ENCODE peak calls at places on chromosomes 6 and 20, in six cellular contexts. One of them, this sample, is unnamed.
A peak's percentile ranks its signal among the peaks of the same experiment; 100 is the strongest.

GRCh38 chr6:36957773-36958271 is 3.3 kb downstream of the PI16 start:
- DNase-seq in neural progenitor cell: no peak
- DNase-seq in pancreas: no peak
- DNase-seq in neural crest cell: no peak
- DNase-seq in RWPE2: no peak
- DNase-seq in psoas muscle: peak; percentile 70
- DNase-seq in this sample: no peak

GRCh38 chr20:33686984-33687366 is 790 bp upstream of the E2F1 start:
- DNase-seq in neural progenitor cell: no peak
- DNase-seq in pancreas: no peak
- DNase-seq in neural crest cell: no peak
- DNase-seq in RWPE2: no peak
- DNase-seq in psoas muscle: no peak
- DNase-seq in this sample: no peak

GRCh38 chr6:154507209-154507898 is 3.1 kb downstream of the CNKSR3 start:
- DNase-seq in neural progenitor cell: no peak
- DNase-seq in pancreas: no peak
- DNase-seq in neural crest cell: no peak
- DNase-seq in RWPE2: no peak
- DNase-seq in psoas muscle: no peak
- DNase-seq in this sample: no peak

GRCh38 chr6:43511824-43512415 is 1.8 kb upstream of the LRRC73 start:
- DNase-seq in neural progenitor cell: no peak
- DNase-seq in pancreas: no peak
- DNase-seq in neural crest cell: no peak
- DNase-seq in RWPE2: no peak
- DNase-seq in psoas muscle: peak; percentile 46
- DNase-seq in this sample: no peak

GRCh38 chr6:35148167-35148741 is 7.1 kb upstream of the TCP11 start:
- DNase-seq in neural progenitor cell: peak; percentile 95
- DNase-seq in pancreas: no peak
- DNase-seq in neural crest cell: peak; percentile 23
- DNase-seq in RWPE2: no peak
- DNase-seq in psoas muscle: no peak
- DNase-seq in this sample: no peak

GRCh38 chr20:37823276-37823980 is 79.5 kb upstream of the VSTM2L start:
- DNase-seq in neural progenitor cell: peak; percentile 20
- DNase-seq in pancreas: no peak
- DNase-seq in neural crest cell: no peak
- DNase-seq in RWPE2: no peak
- DNase-seq in psoas muscle: no peak
- DNase-seq in this sample: no peak

GRCh38 chr20:45629496-45630100 is at the start of gene WFDC10A:
- DNase-seq in neural progenitor cell: peak; percentile 66
- DNase-seq in pancreas: no peak
- DNase-seq in neural crest cell: peak; percentile 45
- DNase-seq in RWPE2: no peak
- DNase-seq in psoas muscle: no peak
- DNase-seq in this sample: no peak

GRCh38 chr6:101226677-101227135 is 166.8 kb upstream of the GRIK2 start:
- DNase-seq in neural progenitor cell: peak; percentile 72
- DNase-seq in pancreas: no peak
- DNase-seq in neural crest cell: peak; percentile 10
- DNase-seq in RWPE2: no peak
- DNase-seq in psoas muscle: no peak
- DNase-seq in this sample: no peak

GRCh38 chr6:3957321-3957720 is 108.1 kb downstream of the FAM50B start:
- DNase-seq in neural progenitor cell: no peak
- DNase-seq in pancreas: no peak
- DNase-seq in neural crest cell: no peak
- DNase-seq in RWPE2: no peak
- DNase-seq in psoas muscle: no peak
- DNase-seq in this sample: no peak

GRCh38 chr6:41451515-41452163 is 94.5 kb upstream of the FOXP4 start:
- DNase-seq in neural progenitor cell: no peak
- DNase-seq in pancreas: no peak
- DNase-seq in neural crest cell: no peak
- DNase-seq in RWPE2: no peak
- DNase-seq in psoas muscle: peak; percentile 74
- DNase-seq in this sample: no peak

DNA sequence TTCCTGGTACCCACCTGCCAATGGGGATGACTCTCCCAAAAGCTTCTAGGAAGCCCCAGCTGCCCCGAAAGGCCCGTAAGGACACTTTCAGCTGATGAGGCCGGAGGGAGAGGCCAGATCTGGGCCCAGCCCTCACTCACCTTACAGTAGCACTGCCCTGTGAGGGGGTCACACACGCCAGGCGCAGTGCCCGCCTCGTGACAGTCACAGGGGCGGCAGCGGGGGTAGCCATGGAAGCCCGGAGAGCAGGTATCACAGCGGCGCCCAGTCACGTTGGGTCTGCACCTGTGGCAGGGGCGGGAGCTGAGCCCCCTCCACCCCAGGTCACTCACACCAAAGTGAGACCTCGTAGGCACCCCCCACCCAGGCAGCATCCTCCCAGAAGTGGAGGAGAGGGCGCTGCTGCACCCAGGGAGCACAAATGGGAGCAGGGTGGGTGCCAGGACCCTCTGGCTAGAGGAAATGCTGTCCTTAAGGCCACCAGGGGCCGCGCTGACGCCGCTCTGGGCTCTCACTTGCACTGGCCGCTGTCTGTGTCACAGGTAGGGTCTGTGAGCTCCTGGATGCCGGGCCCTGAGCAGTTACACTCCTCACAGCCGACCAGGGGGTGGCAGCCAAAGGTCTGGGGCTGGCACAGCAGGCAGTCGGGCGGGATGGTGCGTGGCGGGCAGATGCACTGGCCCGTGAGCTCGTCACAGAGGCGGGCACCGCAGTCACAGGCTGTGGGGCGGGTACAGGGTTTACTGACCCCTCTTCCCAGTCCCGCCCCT is 25.1 kb downstream of the ADRM1 start:
- DNase-seq in neural progenitor cell: no peak
- DNase-seq in pancreas: no peak
- DNase-seq in neural crest cell: no peak
- DNase-seq in RWPE2: peak; percentile 89
- DNase-seq in psoas muscle: no peak
- DNase-seq in this sample: no peak
- TF ChIP-seq CTCF in neural progenitor cell: no peak
- TF ChIP-seq CTCF in pancreas: no peak
- TF ChIP-seq CTCF in neural crest cell: no peak
- TF ChIP-seq CTCF in RWPE2: no peak
- TF ChIP-seq CTCF in psoas muscle: no peak
- TF ChIP-seq CTCF in this sample: no peak

DNA sequence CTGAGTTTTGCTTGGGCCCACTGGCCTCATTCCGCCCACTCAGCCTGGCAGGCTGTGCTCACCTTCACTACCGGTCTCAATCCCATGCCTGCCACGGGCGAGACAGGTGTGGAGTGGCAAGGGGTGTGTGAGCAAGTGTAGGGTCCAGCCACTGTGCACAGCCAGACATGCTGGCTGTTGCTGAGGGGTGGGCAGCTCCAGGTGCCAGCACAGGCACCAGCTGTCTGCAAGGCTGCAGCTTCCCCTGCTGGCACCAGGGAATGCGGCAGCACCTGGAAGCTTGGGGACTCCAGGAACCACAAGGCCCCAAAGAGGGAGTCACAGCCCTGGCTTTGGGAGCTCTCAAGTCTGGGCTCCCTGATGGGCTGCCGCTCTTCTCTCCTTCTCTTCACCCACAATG is 372.7 kb downstream of the CBLN4 start:
- DNase-seq in neural progenitor cell: peak; percentile 46
- DNase-seq in pancreas: no peak
- DNase-seq in neural crest cell: no peak
- DNase-seq in RWPE2: no peak
- DNase-seq in psoas muscle: no peak
- DNase-seq in this sample: no peak
- TF ChIP-seq CTCF in neural progenitor cell: peak; percentile 44
- TF ChIP-seq CTCF in pancreas: no peak
- TF ChIP-seq CTCF in neural crest cell: no peak
- TF ChIP-seq CTCF in RWPE2: peak; percentile 28
- TF ChIP-seq CTCF in psoas muscle: no peak
- TF ChIP-seq CTCF in this sample: no peak

GRCh38 chr6:8110725-8111124 is 8.4 kb upstream of the EEF1E1 start:
- DNase-seq in neural progenitor cell: no peak
- DNase-seq in pancreas: no peak
- DNase-seq in neural crest cell: no peak
- DNase-seq in RWPE2: no peak
- DNase-seq in psoas muscle: no peak
- DNase-seq in this sample: no peak
- TF ChIP-seq CTCF in neural progenitor cell: no peak
- TF ChIP-seq CTCF in pancreas: no peak
- TF ChIP-seq CTCF in neural crest cell: no peak
- TF ChIP-seq CTCF in RWPE2: no peak
- TF ChIP-seq CTCF in psoas muscle: no peak
- TF ChIP-seq CTCF in this sample: no peak

GRCh38 chr6:25013249-25013648 is 77.5 kb upstream of the RIPOR2 start:
- DNase-seq in neural progenitor cell: no peak
- DNase-seq in pancreas: no peak
- DNase-seq in neural crest cell: no peak
- DNase-seq in RWPE2: no peak
- DNase-seq in psoas muscle: no peak
- DNase-seq in this sample: no peak
- TF ChIP-seq CTCF in neural progenitor cell: peak; percentile 18
- TF ChIP-seq CTCF in pancreas: no peak
- TF ChIP-seq CTCF in neural crest cell: no peak
- TF ChIP-seq CTCF in RWPE2: peak; percentile 28
- TF ChIP-seq CTCF in psoas muscle: no peak
- TF ChIP-seq CTCF in this sample: no peak

This sample was measured in tibial nerve.